ENCODE peak calls at places on chromosomes 1 and 21, in seven cellular contexts. One of them, this sample, is unnamed.

GRCh38 chr21:44619886-44620285 is 7.0 kb upstream of the KRTAP10-9 start:
- DNase-seq in transverse colon: no peak
- DNase-seq in fibroblast of lung: no peak
- DNase-seq in adrenal gland: no peak
- DNase-seq in Calu3: no peak
- DNase-seq in H9: no peak
- DNase-seq in GM23248: no peak
- DNase-seq in this sample: no peak

GRCh38 chr1:171652234-171652822 is at the start of gene MYOC:
- DNase-seq in transverse colon: no peak
- DNase-seq in fibroblast of lung: no peak
- DNase-seq in adrenal gland: no peak
- DNase-seq in Calu3: no peak
- DNase-seq in H9: no peak
- DNase-seq in GM23248: no peak
- DNase-seq in this sample: no peak

GRCh38 chr1:40774266-40774998 is 9.2 kb upstream of the KCNQ4 start:
- DNase-seq in transverse colon: peak; percentile 72
- DNase-seq in fibroblast of lung: peak; percentile 24
- DNase-seq in adrenal gland: peak; percentile 41
- DNase-seq in Calu3: peak; percentile 77
- DNase-seq in H9: peak; percentile 83
- DNase-seq in GM23248: peak; percentile 41
- DNase-seq in this sample: peak; percentile 71

GRCh38 chr21:34745557-34746255 is 76.9 kb downstream of the CLIC6 start:
- DNase-seq in transverse colon: peak; percentile 65
- DNase-seq in fibroblast of lung: peak; percentile 90
- DNase-seq in adrenal gland: peak; percentile 74
- DNase-seq in Calu3: peak; percentile 70
- DNase-seq in H9: peak; percentile 86
- DNase-seq in GM23248: peak; percentile 90
- DNase-seq in this sample: peak; percentile 79

GRCh38 chr1:24673336-24673735 is 30.2 kb downstream of the SRRM1 start:
- DNase-seq in transverse colon: no peak
- DNase-seq in fibroblast of lung: no peak
- DNase-seq in adrenal gland: no peak
- DNase-seq in Calu3: no peak
- DNase-seq in H9: no peak
- DNase-seq in GM23248: peak; percentile 60
- DNase-seq in this sample: no peak

GRCh38 chr1:233395852-233396646 is 68.5 kb downstream of the MAP3K21 start:
- DNase-seq in transverse colon: no peak
- DNase-seq in fibroblast of lung: no peak
- DNase-seq in adrenal gland: no peak
- DNase-seq in Calu3: no peak
- DNase-seq in H9: no peak
- DNase-seq in GM23248: no peak
- DNase-seq in this sample: no peak

GRCh38 chr1:39758556-39759435 is 12.4 kb downstream of the OXCT2 start:
- DNase-seq in transverse colon: no peak
- DNase-seq in fibroblast of lung: no peak
- DNase-seq in adrenal gland: no peak
- DNase-seq in Calu3: no peak
- DNase-seq in H9: no peak
- DNase-seq in GM23248: no peak
- DNase-seq in this sample: no peak

GRCh38 chr1:168335500-168335899 is 54.8 kb downstream of the TBX19 start:
- DNase-seq in transverse colon: no peak
- DNase-seq in fibroblast of lung: no peak
- DNase-seq in adrenal gland: no peak
- DNase-seq in Calu3: no peak
- DNase-seq in H9: no peak
- DNase-seq in GM23248: peak; percentile 43
- DNase-seq in this sample: no peak

GRCh38 chr21:16426936-16427335 is 697.2 kb downstream of the USP25 start:
- DNase-seq in transverse colon: no peak
- DNase-seq in fibroblast of lung: no peak
- DNase-seq in adrenal gland: no peak
- DNase-seq in Calu3: no peak
- DNase-seq in H9: no peak
- DNase-seq in GM23248: no peak
- DNase-seq in this sample: no peak

GRCh38 chr1:210377934-210378333 is 49.2 kb downstream of the HHAT start:
- DNase-seq in transverse colon: no peak
- DNase-seq in fibroblast of lung: peak; percentile 29
- DNase-seq in adrenal gland: no peak
- DNase-seq in Calu3: no peak
- DNase-seq in H9: no peak
- DNase-seq in GM23248: peak; percentile 67
- DNase-seq in this sample: no peak

GRCh38 chr1:25008192-25008485 is 78.1 kb upstream of the RUNX3 start:
- DNase-seq in transverse colon: no peak
- DNase-seq in fibroblast of lung: no peak
- DNase-seq in adrenal gland: no peak
- DNase-seq in Calu3: no peak
- DNase-seq in H9: no peak
- DNase-seq in GM23248: peak; percentile 26
- DNase-seq in this sample: peak; percentile 38

GRCh38 chr1:154707901-154708514 is 100.0 kb upstream of the ADAR start:
- DNase-seq in transverse colon: no peak
- DNase-seq in fibroblast of lung: no peak
- DNase-seq in adrenal gland: no peak
- DNase-seq in Calu3: no peak
- DNase-seq in H9: no peak
- DNase-seq in GM23248: no peak
- DNase-seq in this sample: no peak

GRCh38 chr21:45336870-45337269 is 49.2 kb upstream of the POFUT2 start:
- DNase-seq in transverse colon: no peak
- DNase-seq in fibroblast of lung: no peak
- DNase-seq in adrenal gland: peak; percentile 8
- DNase-seq in Calu3: no peak
- DNase-seq in H9: peak; percentile 53
- DNase-seq in GM23248: no peak
- DNase-seq in this sample: no peak

GRCh38 chr1:151325646-151326429 is 1.4 kb downstream of the PI4KB start:
- DNase-seq in transverse colon: no peak
- DNase-seq in fibroblast of lung: no peak
- DNase-seq in adrenal gland: peak; percentile 37
- DNase-seq in Calu3: no peak
- DNase-seq in H9: no peak
- DNase-seq in GM23248: peak; percentile 53
- DNase-seq in this sample: no peak

GRCh38 chr1:171606402-171606941 is 15.6 kb upstream of the MYOCOS start:
- DNase-seq in transverse colon: no peak
- DNase-seq in fibroblast of lung: no peak
- DNase-seq in adrenal gland: no peak
- DNase-seq in Calu3: no peak
- DNase-seq in H9: no peak
- DNase-seq in GM23248: no peak
- DNase-seq in this sample: no peak

GRCh38 chr1:59431566-59432294 is 134.8 kb downstream of the FGGY start:
- DNase-seq in transverse colon: no peak
- DNase-seq in fibroblast of lung: no peak
- DNase-seq in adrenal gland: no peak
- DNase-seq in Calu3: peak; percentile 8
- DNase-seq in H9: no peak
- DNase-seq in GM23248: peak; percentile 51
- DNase-seq in this sample: peak; percentile 21

GRCh38 chr1:174022080-174022975 is at the start of gene RC3H1:
- DNase-seq in transverse colon: peak; percentile 95
- DNase-seq in fibroblast of lung: peak; percentile 78
- DNase-seq in adrenal gland: peak; percentile 92
- DNase-seq in Calu3: peak; percentile 91
- DNase-seq in H9: peak; percentile 90
- DNase-seq in GM23248: peak; percentile 94
- DNase-seq in this sample: peak; percentile 95